ENCODE peak calls at places on chromosomes 11 and 22, in nine cellular contexts. J is HFFc6, M is osteocyte, F is progenitor cell of endocrine pancreas, G is fibroblast of mammary gland, R is BJ, N is fibroblast of pulmonary artery, T is bronchial epithelial cell, W is chondrocyte. P is an unnamed sample.

GRCh38 chr11:73810637-73811036 is 23.0 kb downstream of the MRPL48 start:
- DNase-seq in J (no peak), M (no peak), F (no peak), G (no peak), R (no peak), N (no peak), T (no peak), W (no peak), P (no peak)

GRCh38 chr11:554428-554823 is 6.1 kb downstream of the LMNTD2 start:
- DNase-seq in J (no peak), M (no peak), F (no peak), G (no peak), R (no peak), N (no peak), T (no peak), W (no peak), P (no peak)

GRCh38 chr22:27329471-27329870 is 472.1 kb downstream of the MN1 start:
- DNase-seq in J (no peak), M (peak; percentile 27), F (no peak), G (no peak), R (no peak), N (no peak), T (no peak), W (no peak), P (no peak)

GRCh38 chr11:2395211-2395730 is 5.3 kb upstream of the TSSC4 start:
- DNase-seq in J (no peak), M (no peak), F (no peak), G (no peak), R (no peak), N (no peak), T (no peak), W (no peak), P (no peak)

GRCh38 chr11:112715091-112715490 is 246.1 kb upstream of the NCAM1 start:
- DNase-seq in J (no peak), M (no peak), F (no peak), G (no peak), R (no peak), N (no peak), T (no peak), W (no peak), P (no peak)

GRCh38 chr22:50506611-50507420 is 686 bp downstream of the LMF2 start:
- DNase-seq in J (no peak), M (no peak), F (no peak), G (no peak), R (no peak), N (no peak), T (peak; percentile 28), W (no peak), P (peak; percentile 71)

GRCh38 chr11:68043349-68044144 is 4.7 kb downstream of the TCIRG1 start:
- DNase-seq in J (peak; percentile 77), M (peak; percentile 84), F (no peak), G (peak; percentile 88), R (peak; percentile 24), N (peak; percentile 55), T (no peak), W (peak; percentile 83), P (no peak)

GRCh38 chr22:22576244-22576988 is 17.4 kb upstream of the PRAME start:
- DNase-seq in J (peak; percentile 15), M (no peak), F (peak; percentile 67), G (peak; percentile 44), R (no peak), N (peak; percentile 52), T (peak; percentile 17), W (no peak), P (no peak)

GRCh38 chr22:43274595-43275240 is 68.5 kb downstream of the SCUBE1 start:
- DNase-seq in J (no peak), M (no peak), F (no peak), G (no peak), R (no peak), N (no peak), T (no peak), W (no peak), P (no peak)

GRCh38 chr22:23689414-23689813 is 1.4 kb upstream of the RGL4 start:
- DNase-seq in J (no peak), M (no peak), F (no peak), G (no peak), R (no peak), N (no peak), T (no peak), W (peak; percentile 20), P (no peak)

GRCh38 chr11:93543292-93543977 is at the start of gene SMCO4:
- DNase-seq in J (peak; percentile 48), M (peak; percentile 94), F (peak; percentile 81), G (peak; percentile 69), R (peak; percentile 14), N (peak; percentile 71), T (peak; percentile 33), W (no peak), P (peak; percentile 89)

GRCh38 chr11:93481696-93482095 is 61.5 kb downstream of the SMCO4 start:
- DNase-seq in J (no peak), M (no peak), F (no peak), G (no peak), R (no peak), N (no peak), T (no peak), W (no peak), P (no peak)

GRCh38 chr11:112584674-112585073 is 324.0 kb upstream of the PLET1 start:
- DNase-seq in J (no peak), M (no peak), F (no peak), G (no peak), R (no peak), N (no peak), T (peak; percentile 39), W (no peak), P (no peak)

GRCh38 chr11:109291553-109291952 is 130.4 kb upstream of the C11orf87 start:
- DNase-seq in J (no peak), M (no peak), F (no peak), G (no peak), R (no peak), N (no peak), T (peak; percentile 20), W (no peak), P (no peak)

GRCh38 chr11:81394324-81394723 is 1339.3 kb downstream of the FAM181B start:
- DNase-seq in J (no peak), M (no peak), F (no peak), G (no peak), R (no peak), N (no peak), T (no peak), W (no peak), P (no peak)

GRCh38 chr22:22929381-22930221 is 42.0 kb downstream of the IGLL5 start:
- DNase-seq in J (no peak), M (no peak), F (no peak), G (no peak), R (no peak), N (no peak), T (no peak), W (no peak), P (no peak)

GRCh38 chr11:74330065-74330858 is 18.8 kb upstream of the P4HA3 start:
- DNase-seq in J (peak; percentile 69), M (no peak), F (no peak), G (peak; percentile 74), R (no peak), N (peak; percentile 53), T (peak; percentile 80), W (no peak), P (no peak)

GRCh38 chr11:82960779-82961143 is 59.2 kb downstream of the DDIAS start:
- DNase-seq in J (no peak), M (no peak), F (no peak), G (no peak), R (no peak), N (no peak), T (no peak), W (no peak), P (no peak)

GRCh38 chr11:70536051-70536877 is 137.9 kb downstream of the CTTN start:
- DNase-seq in J (no peak), M (no peak), F (no peak), G (no peak), R (no peak), N (no peak), T (no peak), W (peak; percentile 81), P (no peak)

GRCh38 chr11:63406458-63406857 is 36.9 kb downstream of the SLC22A9 start:
- DNase-seq in J (no peak), M (no peak), F (no peak), G (no peak), R (no peak), N (no peak), T (no peak), W (no peak), P (no peak)

GRCh38 chr11:64996710-64997380 is at the start of gene BATF2:
- DNase-seq in J (peak; percentile 67), M (no peak), F (no peak), G (peak; percentile 60), R (no peak), N (peak; percentile 82), T (peak; percentile 32), W (no peak), P (no peak)
- TF ChIP-seq CTCF in J (peak; percentile 70), M (peak; percentile 11), F (peak; percentile 50), G (peak; percentile 27), R (peak; percentile 74), N (peak; percentile 45), T (peak; percentile 51), W (peak; percentile 49), P (peak; percentile 60)

GRCh38 chr22:39580795-39581194 is 10.2 kb downstream of the CACNA1I start:
- DNase-seq in J (no peak), M (no peak), F (no peak), G (no peak), R (no peak), N (no peak), T (no peak), W (peak; percentile 85), P (no peak)
- TF ChIP-seq CTCF in J (no peak), M (no peak), F (no peak), G (no peak), R (no peak), N (no peak), T (no peak), W (no peak), P (no peak)

GRCh38 chr11:116736763-116737162 is 36.0 kb downstream of the BUD13 start:
- DNase-seq in J (peak; percentile 4), M (no peak), F (no peak), G (no peak), R (no peak), N (peak; percentile 5), T (peak; percentile 22), W (no peak), P (no peak)
- TF ChIP-seq CTCF in J (peak; percentile 23), M (no peak), F (no peak), G (no peak), R (no peak), N (no peak), T (peak; percentile 7), W (no peak), P (no peak)

DNA sequence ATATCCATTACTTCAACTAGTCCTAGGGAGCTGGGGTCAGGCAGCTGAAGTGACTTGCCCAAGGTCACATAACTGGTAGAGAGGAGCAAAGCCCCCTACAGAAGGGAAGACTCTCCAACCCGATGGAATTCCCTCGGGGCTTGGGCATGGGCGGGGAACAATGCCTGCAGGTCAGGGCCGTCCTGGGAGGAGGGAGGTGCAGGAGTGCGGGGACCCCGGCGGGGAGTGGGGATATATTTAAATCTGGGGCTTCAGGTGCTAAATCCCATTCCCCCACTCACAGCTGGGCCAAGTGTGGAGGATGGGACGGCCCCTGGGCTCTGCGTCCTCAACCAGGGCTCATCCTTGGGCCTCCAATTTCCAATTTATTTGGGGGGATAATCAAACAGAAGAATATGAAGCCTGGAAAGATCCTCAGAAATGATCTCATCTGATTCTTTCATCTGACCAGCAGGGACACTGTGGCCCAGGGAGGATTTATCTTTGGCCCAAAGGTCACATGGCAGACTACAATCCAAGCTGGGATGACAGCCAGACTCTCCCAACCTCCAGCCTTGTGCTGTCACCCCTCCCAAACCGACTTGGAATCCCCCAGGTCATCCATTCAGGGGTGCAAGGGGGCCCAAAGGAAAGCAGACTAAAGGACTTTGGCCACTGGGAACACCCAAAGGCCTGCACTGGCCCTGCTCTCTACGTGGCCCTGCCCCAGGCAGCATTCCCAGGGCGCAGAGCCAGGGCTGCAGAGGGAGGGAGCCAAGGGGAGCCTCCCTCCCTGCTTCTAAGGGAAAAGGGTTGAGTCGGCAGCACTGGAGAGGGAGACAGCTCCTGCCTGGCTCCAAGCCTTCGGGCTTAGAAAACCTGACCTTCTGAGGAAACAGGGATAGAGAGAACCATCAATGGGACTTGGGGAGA is 8.7 kb upstream of the C1QTNF6 start:
- DNase-seq in J (peak; percentile 88), M (no peak), F (no peak), G (peak; percentile 87), R (peak; percentile 61), N (peak; percentile 91), T (peak; percentile 72), W (peak; percentile 66), P (no peak)
- TF ChIP-seq CTCF in J (peak; percentile 42), M (no peak), F (no peak), G (no peak), R (peak; percentile 29), N (no peak), T (no peak), W (no peak), P (no peak)

P was measured in type B pancreatic cell.